ENCODE peak calls at places on chromosomes 16 and 17, in five cellular contexts. One of them, this sample, is unnamed.

GRCh38 chr16:46650224-46650623 is 29.0 kb upstream of the SHCBP1 start:
- DNase-seq in CD8-positive, alpha-beta T cell: no peak
- DNase-seq in HL-60: no peak
- DNase-seq in effector memory CD4-positive, alpha-beta T cell: no peak
- DNase-seq in thoracic aorta: no peak
- DNase-seq in this sample: no peak

GRCh38 chr16:539901-540530 is 12.5 kb downstream of the CAPN15 start:
- DNase-seq in effector memory CD4-positive, alpha-beta T cell: no peak
- DNase-seq in HL-60: no peak
- DNase-seq in thoracic aorta: no peak
- DNase-seq in CD8-positive, alpha-beta T cell: no peak
- DNase-seq in this sample: no peak

GRCh38 chr16:49464877-49465504 is 91.4 kb downstream of the C16orf78 start:
- DNase-seq in thoracic aorta: no peak
- DNase-seq in HL-60: no peak
- DNase-seq in effector memory CD4-positive, alpha-beta T cell: no peak
- DNase-seq in CD8-positive, alpha-beta T cell: peak
- DNase-seq in this sample: no peak

GRCh38 chr16:1980770-1981087 is 540 bp downstream of the NOXO1 start:
- DNase-seq in HL-60: no peak
- DNase-seq in thoracic aorta: no peak
- DNase-seq in CD8-positive, alpha-beta T cell: no peak
- DNase-seq in effector memory CD4-positive, alpha-beta T cell: no peak
- DNase-seq in this sample: no peak

GRCh38 chr17:55332296-55333041 is 67.7 kb downstream of the HLF start:
- DNase-seq in CD8-positive, alpha-beta T cell: no peak
- DNase-seq in HL-60: no peak
- DNase-seq in thoracic aorta: no peak
- DNase-seq in effector memory CD4-positive, alpha-beta T cell: no peak
- DNase-seq in this sample: no peak

GRCh38 chr16:23378921-23379320 is 74.1 kb downstream of the COG7 start:
- DNase-seq in CD8-positive, alpha-beta T cell: no peak
- DNase-seq in thoracic aorta: no peak
- DNase-seq in effector memory CD4-positive, alpha-beta T cell: no peak
- DNase-seq in HL-60: no peak
- DNase-seq in this sample: no peak

GRCh38 chr17:81509687-81510523 is 2.7 kb downstream of the ACTG1 start:
- DNase-seq in HL-60: peak
- DNase-seq in thoracic aorta: no peak
- DNase-seq in effector memory CD4-positive, alpha-beta T cell: no peak
- DNase-seq in CD8-positive, alpha-beta T cell: no peak
- DNase-seq in this sample: no peak

GRCh38 chr17:10557422-10557821 is 8.0 kb upstream of the MYH2 start:
- DNase-seq in thoracic aorta: no peak
- DNase-seq in effector memory CD4-positive, alpha-beta T cell: no peak
- DNase-seq in CD8-positive, alpha-beta T cell: no peak
- DNase-seq in HL-60: no peak
- DNase-seq in this sample: no peak

GRCh38 chr17:64747938-64748540 is 85.9 kb upstream of the SMURF2 start:
- DNase-seq in HL-60: no peak
- DNase-seq in thoracic aorta: no peak
- DNase-seq in effector memory CD4-positive, alpha-beta T cell: no peak
- DNase-seq in CD8-positive, alpha-beta T cell: no peak
- DNase-seq in this sample: no peak

GRCh38 chr16:83701494-83701893 is 106.3 kb upstream of the HSBP1 start:
- DNase-seq in effector memory CD4-positive, alpha-beta T cell: no peak
- DNase-seq in HL-60: peak
- DNase-seq in thoracic aorta: no peak
- DNase-seq in CD8-positive, alpha-beta T cell: no peak
- DNase-seq in this sample: no peak

GRCh38 chr16:14041164-14041563 is 30.0 kb upstream of the MRTFB start:
- DNase-seq in effector memory CD4-positive, alpha-beta T cell: no peak
- DNase-seq in thoracic aorta: no peak
- DNase-seq in CD8-positive, alpha-beta T cell: no peak
- DNase-seq in HL-60: no peak
- DNase-seq in this sample: no peak

GRCh38 chr17:77501101-77501566 is 360.4 kb downstream of the SEC14L1 start:
- DNase-seq in thoracic aorta: no peak
- DNase-seq in HL-60: no peak
- DNase-seq in CD8-positive, alpha-beta T cell: peak
- DNase-seq in effector memory CD4-positive, alpha-beta T cell: no peak
- DNase-seq in this sample: no peak

GRCh38 chr17:5800646-5801045 is 216.3 kb upstream of the NLRP1 start:
- DNase-seq in CD8-positive, alpha-beta T cell: no peak
- DNase-seq in effector memory CD4-positive, alpha-beta T cell: no peak
- DNase-seq in thoracic aorta: no peak
- DNase-seq in HL-60: no peak
- DNase-seq in this sample: no peak

GRCh38 chr17:68600123-68600880 is 865 bp downstream of the FAM20A start:
- DNase-seq in thoracic aorta: no peak
- DNase-seq in CD8-positive, alpha-beta T cell: no peak
- DNase-seq in HL-60: no peak
- DNase-seq in effector memory CD4-positive, alpha-beta T cell: no peak
- DNase-seq in this sample: no peak

GRCh38 chr16:14148016-14148415 is 76.9 kb downstream of the MRTFB start:
- DNase-seq in CD8-positive, alpha-beta T cell: no peak
- DNase-seq in effector memory CD4-positive, alpha-beta T cell: no peak
- DNase-seq in thoracic aorta: no peak
- DNase-seq in HL-60: no peak
- DNase-seq in this sample: no peak

GRCh38 chr16:29748077-29748759 is 2.4 kb upstream of the C16orf54 start:
- DNase-seq in effector memory CD4-positive, alpha-beta T cell: no peak
- DNase-seq in CD8-positive, alpha-beta T cell: no peak
- DNase-seq in HL-60: no peak
- DNase-seq in thoracic aorta: no peak
- DNase-seq in this sample: no peak

GRCh38 chr16:81938331-81939163 is 72.7 kb downstream of the SDR42E1 start:
- DNase-seq in HL-60: no peak
- DNase-seq in effector memory CD4-positive, alpha-beta T cell: no peak
- DNase-seq in CD8-positive, alpha-beta T cell: no peak
- DNase-seq in thoracic aorta: no peak
- DNase-seq in this sample: no peak

GRCh38 chr17:74935048-74935447 is 650 bp upstream of the OTOP3 start:
- DNase-seq in HL-60: no peak
- DNase-seq in thoracic aorta: no peak
- DNase-seq in effector memory CD4-positive, alpha-beta T cell: no peak
- DNase-seq in CD8-positive, alpha-beta T cell: no peak
- DNase-seq in this sample: no peak

GRCh38 chr16:28267356-28267755 is 25.0 kb upstream of the SBK1 start:
- DNase-seq in HL-60: no peak
- DNase-seq in effector memory CD4-positive, alpha-beta T cell: no peak
- DNase-seq in CD8-positive, alpha-beta T cell: no peak
- DNase-seq in thoracic aorta: no peak
- DNase-seq in this sample: no peak

GRCh38 chr17:33521784-33522183 is 228.7 kb upstream of the ASIC2 start:
- DNase-seq in effector memory CD4-positive, alpha-beta T cell: no peak
- DNase-seq in thoracic aorta: no peak
- DNase-seq in CD8-positive, alpha-beta T cell: no peak
- DNase-seq in HL-60: no peak
- DNase-seq in this sample: no peak

GRCh38 chr16:11698271-11698689 is 30.0 kb downstream of the SNN start:
- DNase-seq in thoracic aorta: no peak
- DNase-seq in HL-60: no peak
- DNase-seq in CD8-positive, alpha-beta T cell: no peak
- DNase-seq in effector memory CD4-positive, alpha-beta T cell: no peak
- DNase-seq in this sample: no peak

GRCh38 chr17:63419949-63420867 is 25.9 kb downstream of the CYB561 start:
- DNase-seq in CD8-positive, alpha-beta T cell: peak
- DNase-seq in effector memory CD4-positive, alpha-beta T cell: no peak
- DNase-seq in HL-60: no peak
- DNase-seq in thoracic aorta: no peak
- DNase-seq in this sample: no peak

GRCh38 chr17:82287849-82288601 is 14.5 kb upstream of the CSNK1D start:
- DNase-seq in effector memory CD4-positive, alpha-beta T cell: no peak
- DNase-seq in CD8-positive, alpha-beta T cell: no peak
- DNase-seq in thoracic aorta: no peak
- DNase-seq in HL-60: peak
- DNase-seq in this sample: no peak

GRCh38 chr16:56547120-56547948 is 17.5 kb upstream of the MT4 start:
- DNase-seq in thoracic aorta: no peak
- DNase-seq in CD8-positive, alpha-beta T cell: no peak
- DNase-seq in HL-60: no peak
- DNase-seq in effector memory CD4-positive, alpha-beta T cell: no peak
- DNase-seq in this sample: no peak

GRCh38 chr16:30984669-30985400 is at the start of gene HSD3B7:
- DNase-seq in effector memory CD4-positive, alpha-beta T cell: peak
- DNase-seq in HL-60: peak
- DNase-seq in CD8-positive, alpha-beta T cell: peak
- DNase-seq in thoracic aorta: peak
- DNase-seq in this sample: no peak

GRCh38 chr17:63696381-63696961 is 3.5 kb downstream of the LIMD2 start:
- DNase-seq in thoracic aorta: no peak
- DNase-seq in CD8-positive, alpha-beta T cell: peak
- DNase-seq in effector memory CD4-positive, alpha-beta T cell: no peak
- DNase-seq in HL-60: no peak
- DNase-seq in this sample: no peak

GRCh38 chr17:21201302-21201602 is 12.7 kb downstream of the TMEM11 start:
- DNase-seq in thoracic aorta: no peak
- DNase-seq in CD8-positive, alpha-beta T cell: no peak
- DNase-seq in effector memory CD4-positive, alpha-beta T cell: no peak
- DNase-seq in HL-60: no peak
- DNase-seq in this sample: no peak

GRCh38 chr16:7140899-7141298 is 191.7 kb upstream of the RBFOX1 start:
- DNase-seq in thoracic aorta: no peak
- DNase-seq in HL-60: no peak
- DNase-seq in effector memory CD4-positive, alpha-beta T cell: no peak
- DNase-seq in CD8-positive, alpha-beta T cell: no peak
- DNase-seq in this sample: no peak

GRCh38 chr17:76485569-76485968 is 15.7 kb downstream of the RHBDF2 start:
- DNase-seq in thoracic aorta: no peak
- DNase-seq in effector memory CD4-positive, alpha-beta T cell: no peak
- DNase-seq in CD8-positive, alpha-beta T cell: no peak
- DNase-seq in HL-60: no peak
- DNase-seq in this sample: no peak

GRCh38 chr16:50697881-50698767 is 4.7 kb downstream of the NOD2 start:
- DNase-seq in CD8-positive, alpha-beta T cell: peak
- DNase-seq in effector memory CD4-positive, alpha-beta T cell: no peak
- DNase-seq in HL-60: no peak
- DNase-seq in thoracic aorta: no peak
- DNase-seq in this sample: peak

DNA sequence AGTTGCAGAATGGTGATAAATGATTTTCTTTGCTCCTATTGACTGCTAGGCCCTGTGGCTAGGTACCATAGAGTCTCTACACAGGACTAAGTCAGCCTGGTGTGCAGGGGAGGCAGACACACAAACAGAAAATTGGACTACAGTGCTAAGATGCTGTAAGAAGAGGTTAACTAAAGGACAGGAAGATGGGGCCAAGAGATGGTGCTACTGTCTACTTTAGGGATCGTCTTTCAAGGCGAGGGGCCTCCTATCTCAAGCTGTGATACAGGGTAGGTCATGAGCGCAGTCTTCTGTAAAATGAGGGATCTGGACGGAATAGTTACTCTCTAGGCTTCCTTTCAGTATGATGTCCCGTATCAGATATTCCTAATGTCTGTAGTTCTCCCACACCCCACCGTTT is 817 bp downstream of the NME1 start:
- DNase-seq in CD8-positive, alpha-beta T cell: no peak
- DNase-seq in effector memory CD4-positive, alpha-beta T cell: no peak
- DNase-seq in HL-60: no peak
- DNase-seq in thoracic aorta: no peak
- DNase-seq in this sample: no peak
- H3K27ac ChIP-seq in CD8-positive, alpha-beta T cell: peak
- H3K27ac ChIP-seq in effector memory CD4-positive, alpha-beta T cell: peak
- H3K27ac ChIP-seq in HL-60: peak
- H3K27ac ChIP-seq in thoracic aorta: no peak
- H3K27ac ChIP-seq in this sample: peak

DNA sequence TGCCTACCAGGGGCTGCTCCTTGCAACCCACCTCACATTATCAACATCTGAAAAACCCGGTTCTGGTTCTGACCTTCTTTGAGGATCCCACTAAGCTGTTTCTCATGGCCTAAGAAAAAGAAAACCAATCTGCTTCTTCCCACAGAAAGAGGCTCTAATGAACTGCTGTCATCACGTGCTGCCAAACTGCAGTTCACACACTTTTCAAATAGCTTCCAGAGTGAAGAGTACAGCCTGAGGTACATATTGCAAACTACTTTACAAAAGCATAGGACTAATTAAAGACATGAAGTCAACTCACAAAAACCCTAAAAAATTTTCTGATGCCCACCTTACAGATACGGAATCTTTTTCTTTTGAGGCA is 36.7 kb downstream of the SMG6 start:
- DNase-seq in HL-60: no peak
- DNase-seq in thoracic aorta: no peak
- DNase-seq in effector memory CD4-positive, alpha-beta T cell: no peak
- DNase-seq in CD8-positive, alpha-beta T cell: no peak
- DNase-seq in this sample: no peak
- H3K27ac ChIP-seq in HL-60: peak
- H3K27ac ChIP-seq in thoracic aorta: no peak
- H3K27ac ChIP-seq in effector memory CD4-positive, alpha-beta T cell: peak
- H3K27ac ChIP-seq in CD8-positive, alpha-beta T cell: peak
- H3K27ac ChIP-seq in this sample: peak

GRCh38 chr17:879546-879945 is 97.4 kb downstream of the MRM3 start:
- DNase-seq in thoracic aorta: peak
- DNase-seq in effector memory CD4-positive, alpha-beta T cell: peak
- DNase-seq in HL-60: peak
- DNase-seq in CD8-positive, alpha-beta T cell: peak
- DNase-seq in this sample: peak
- H3K27ac ChIP-seq in thoracic aorta: peak
- H3K27ac ChIP-seq in effector memory CD4-positive, alpha-beta T cell: no peak
- H3K27ac ChIP-seq in HL-60: no peak
- H3K27ac ChIP-seq in CD8-positive, alpha-beta T cell: no peak
- H3K27ac ChIP-seq in this sample: no peak

DNA sequence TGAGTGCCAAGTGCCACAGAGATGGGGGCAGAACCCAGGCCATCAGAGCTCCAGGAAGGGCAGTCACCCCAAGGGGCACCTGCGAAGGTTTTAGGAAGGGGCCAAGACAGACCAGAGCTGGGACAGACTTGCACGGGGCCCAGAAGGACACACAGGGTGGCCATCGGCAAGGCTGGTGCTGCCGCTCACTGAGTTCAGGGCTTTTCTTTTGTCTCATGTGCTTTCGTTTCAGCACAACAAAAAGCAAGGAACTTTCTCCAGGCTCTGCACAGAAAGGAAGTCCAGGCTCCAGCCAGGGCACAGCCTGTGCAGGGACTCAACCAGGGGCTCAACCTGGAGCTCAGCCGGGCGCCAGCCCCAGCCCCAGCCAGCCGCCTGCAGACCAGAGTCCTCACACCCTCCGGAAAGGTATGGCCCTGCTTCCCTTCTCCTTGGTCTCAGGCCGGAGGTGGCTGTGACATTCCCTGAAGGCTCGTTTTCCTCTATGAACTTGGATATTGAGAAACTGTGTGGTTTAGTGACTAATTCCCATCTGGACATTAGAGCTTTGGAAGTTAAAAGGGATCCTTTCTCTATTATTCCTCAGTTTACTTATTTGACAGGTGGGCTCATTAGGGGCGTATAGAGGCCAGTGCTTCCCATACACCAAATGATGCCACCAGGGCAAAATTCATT is 37.9 kb downstream of the ELAC2 start:
- DNase-seq in CD8-positive, alpha-beta T cell: no peak
- DNase-seq in effector memory CD4-positive, alpha-beta T cell: no peak
- DNase-seq in HL-60: no peak
- DNase-seq in thoracic aorta: no peak
- DNase-seq in this sample: no peak
- H3K27ac ChIP-seq in CD8-positive, alpha-beta T cell: no peak
- H3K27ac ChIP-seq in effector memory CD4-positive, alpha-beta T cell: no peak
- H3K27ac ChIP-seq in HL-60: no peak
- H3K27ac ChIP-seq in thoracic aorta: no peak
- H3K27ac ChIP-seq in this sample: no peak

GRCh38 chr17:15744885-15745284 is 12.8 kb downstream of the TBC1D26 start:
- DNase-seq in thoracic aorta: no peak
- DNase-seq in CD8-positive, alpha-beta T cell: no peak
- DNase-seq in effector memory CD4-positive, alpha-beta T cell: no peak
- DNase-seq in HL-60: no peak
- DNase-seq in this sample: no peak
- H3K27ac ChIP-seq in thoracic aorta: no peak
- H3K27ac ChIP-seq in CD8-positive, alpha-beta T cell: no peak
- H3K27ac ChIP-seq in effector memory CD4-positive, alpha-beta T cell: no peak
- H3K27ac ChIP-seq in HL-60: no peak
- H3K27ac ChIP-seq in this sample: no peak